ENCODE peak calls at places on chromosome 17, in eight cellular contexts. K is hepatocyte, P is fibroblast of mammary gland, A is choroid plexus epithelial cell, S is lung, W is gastrocnemius medialis, B is OCI-LY7, H is thyroid gland. X is an unnamed sample.

GRCh38 chr17:83201206-83202001 is 122.0 kb downstream of the METRNL start:
- DNase-seq in H (no peak), W (peak), S (no peak), P (no peak), K (no peak), A (no peak), B (no peak), X (no peak)

GRCh38 chr17:39144414-39144813 is 7.0 kb downstream of the PLXDC1 start:
- DNase-seq in W (peak), S (peak), B (no peak), A (peak), P (peak), H (peak), K (peak), X (no peak)

GRCh38 chr17:30357476-30357875 is 21.3 kb upstream of the CPD start:
- DNase-seq in H (no peak), S (no peak), W (no peak), A (no peak), B (no peak), K (no peak), P (no peak), X (no peak)

GRCh38 chr17:75691371-75692290 is 24.5 kb downstream of the SAP30BP start:
- DNase-seq in A (no peak), K (no peak), S (no peak), P (peak), H (no peak), W (no peak), B (no peak), X (no peak)

GRCh38 chr17:71057448-71057847 is 888.1 kb downstream of the KCNJ2 start:
- DNase-seq in K (no peak), W (no peak), B (no peak), A (no peak), S (no peak), H (no peak), P (peak), X (peak)

GRCh38 chr17:82241926-82242697 is 13.3 kb downstream of the SLC16A3 start:
- DNase-seq in P (peak), B (no peak), A (peak), K (no peak), S (no peak), W (peak), H (no peak), X (no peak)

GRCh38 chr17:57925361-57925990 is 29.7 kb downstream of the CUEDC1 start:
- DNase-seq in K (no peak), P (no peak), H (peak), B (no peak), A (no peak), S (no peak), W (no peak), X (no peak)

GRCh38 chr17:82092094-82092586 is 5.9 kb downstream of the FASN start:
- DNase-seq in A (no peak), W (no peak), H (no peak), S (no peak), B (no peak), K (no peak), P (no peak), X (no peak)

GRCh38 chr17:21462259-21462658 is 86.1 kb downstream of the KCNJ12 start:
- DNase-seq in S (no peak), P (no peak), H (no peak), K (no peak), W (no peak), A (peak), B (no peak), X (no peak)

GRCh38 chr17:19022128-19022527 is 17.6 kb upstream of the FAM83G start:
- DNase-seq in A (no peak), W (no peak), H (no peak), S (no peak), B (no peak), P (no peak), K (no peak), X (no peak)

GRCh38 chr17:5488752-5489151 is 2.4 kb downstream of the MIS12 start:
- DNase-seq in W (no peak), S (no peak), B (no peak), H (peak), A (no peak), P (no peak), K (no peak), X (no peak)

GRCh38 chr17:81382851-81383250 is 12.4 kb upstream of the BAHCC1 start:
- DNase-seq in W (no peak), P (no peak), H (no peak), S (no peak), B (no peak), K (no peak), A (no peak), X (no peak)

GRCh38 chr17:27379863-27380533 is 76.2 kb upstream of the KSR1 start:
- DNase-seq in B (no peak), P (no peak), K (peak), A (peak), H (peak), S (peak), W (peak), X (no peak)

GRCh38 chr17:66777689-66778225 is 57.2 kb upstream of the CACNG5 start:
- DNase-seq in H (peak), A (peak), S (peak), K (peak), W (no peak), P (no peak), B (no peak), X (no peak)

GRCh38 chr17:45436625-45437460 is 4.2 kb upstream of the ARHGAP27 start:
- DNase-seq in B (no peak), P (no peak), S (no peak), A (peak), K (no peak), W (no peak), H (no peak), X (no peak)

GRCh38 chr17:63881935-63882601 is at the start of gene GH2:
- DNase-seq in A (peak), H (peak), W (peak), P (peak), K (peak), B (peak), S (peak), X (no peak)

GRCh38 chr17:64455993-64456885 is 7.3 kb downstream of the MILR1 start:
- DNase-seq in B (peak), W (no peak), P (peak), A (no peak), H (no peak), K (no peak), S (no peak), X (no peak)

GRCh38 chr17:82973456-82974135 is 105.8 kb upstream of the METRNL start:
- DNase-seq in B (no peak), W (no peak), K (no peak), A (no peak), H (no peak), P (no peak), S (no peak), X (no peak)

GRCh38 chr17:51200295-51200694 is 34.1 kb downstream of the NME2 start:
- DNase-seq in A (no peak), W (no peak), K (no peak), S (no peak), B (no peak), P (no peak), H (no peak), X (no peak)

GRCh38 chr17:32484041-32484461 is 2.7 kb upstream of the CDK5R1 start:
- DNase-seq in W (no peak), K (no peak), P (no peak), A (no peak), S (no peak), B (no peak), H (no peak), X (no peak)

GRCh38 chr17:64205804-64206203 is 57.3 kb downstream of the TEX2 start:
- DNase-seq in W (no peak), S (no peak), K (no peak), A (no peak), B (no peak), H (no peak), P (no peak), X (no peak)

DNA sequence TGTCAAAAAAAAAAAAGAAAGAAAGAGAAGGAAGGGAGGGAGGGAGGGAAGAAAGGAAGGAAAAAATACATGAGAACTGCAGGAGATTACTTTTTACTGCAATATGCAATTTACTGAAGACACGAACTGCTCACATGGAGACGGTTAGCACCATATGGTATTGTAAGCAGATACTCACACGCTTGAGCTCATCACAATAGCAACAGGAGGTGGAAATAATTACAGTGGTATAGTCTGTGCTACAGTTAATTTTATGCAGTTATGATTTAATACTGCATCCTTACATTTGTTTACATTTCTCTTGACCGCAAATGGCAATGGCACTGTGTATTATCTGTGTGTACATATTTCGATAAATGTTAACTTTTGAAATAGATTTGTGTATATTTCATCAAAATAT is 21.4 kb upstream of the SLC46A1 start:
- DNase-seq in K (no peak), W (no peak), S (no peak), H (no peak), A (no peak), B (no peak), P (no peak), X (no peak)
- H3K4me3 ChIP-seq in K (no peak), W (no peak), S (no peak), H (no peak), A (no peak), B (no peak), P (no peak), X (no peak)

GRCh38 chr17:72467841-72468653 is 347.2 kb downstream of the SOX9 start:
- DNase-seq in H (peak), A (peak), S (no peak), W (no peak), P (peak), K (peak), B (no peak), X (peak)
- TF ChIP-seq CTCF in H (no peak), A (no peak), S (no peak), W (no peak), P (no peak), K (no peak), B (no peak), X (no peak)

GRCh38 chr17:14270508-14270907 is 30.4 kb upstream of the HS3ST3B1 start:
- DNase-seq in W (no peak), P (no peak), B (no peak), H (no peak), K (no peak), A (no peak), S (no peak), X (no peak)
- H3K4me3 ChIP-seq in W (no peak), P (no peak), B (no peak), H (no peak), K (no peak), A (no peak), S (no peak), X (no peak)

DNA sequence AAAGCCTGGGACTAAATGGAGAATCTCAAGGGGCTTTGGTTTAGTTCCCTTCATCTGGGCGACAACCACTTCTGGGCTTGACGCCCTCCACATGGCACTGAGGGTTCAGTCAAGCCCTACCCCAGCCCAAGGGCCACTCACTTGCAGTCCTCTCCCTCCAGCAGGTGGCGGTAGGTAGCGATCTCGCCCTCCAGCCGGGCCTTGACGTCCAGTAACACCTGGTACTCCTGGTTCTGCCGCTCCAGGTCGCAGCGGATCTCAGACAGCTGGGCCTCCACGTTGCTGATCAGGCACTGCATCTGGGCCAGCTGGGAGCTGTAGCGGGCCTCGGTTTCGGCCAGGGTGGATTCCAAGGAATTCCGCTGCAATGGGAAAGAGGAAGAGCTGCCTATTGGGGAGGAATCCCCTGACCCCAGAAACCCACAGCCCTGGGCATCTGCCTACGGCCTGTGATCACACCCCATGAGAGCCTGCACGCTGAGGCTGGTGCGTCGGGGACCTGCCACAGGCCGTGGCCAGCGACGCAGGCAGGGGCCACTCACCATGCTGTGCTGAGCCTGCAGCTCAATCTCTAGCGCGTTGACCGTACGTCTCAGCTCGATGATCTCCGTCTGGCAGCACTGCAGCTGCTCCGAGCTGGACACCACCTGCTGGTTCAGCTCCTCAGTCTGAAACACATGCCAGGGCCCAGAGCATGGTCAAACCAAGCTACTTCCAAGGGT is 2.7 kb downstream of the KRT36 start:
- DNase-seq in S (peak), H (no peak), B (peak), P (no peak), A (no peak), K (no peak), W (no peak), X (no peak)
- TF ChIP-seq CTCF in S (no peak), H (no peak), B (peak), P (peak), A (peak), K (peak), W (no peak), X (peak)

GRCh38 chr17:74531231-74531761 is at the start of gene CD300LB:
- DNase-seq in A (no peak), K (no peak), W (no peak), P (no peak), S (no peak), B (no peak), H (no peak), X (no peak)

GRCh38 chr17:74529243-74529642 is 2.0 kb downstream of the CD300LB start:
- DNase-seq in H (no peak), A (no peak), P (no peak), W (no peak), B (no peak), S (no peak), K (no peak), X (no peak)

GRCh38 chr17:74528491-74529199 is 2.6 kb downstream of the CD300LB start:
- DNase-seq in A (no peak), B (peak), K (no peak), W (peak), P (peak), H (no peak), S (peak), X (no peak)

GRCh38 chr17:74532115-74532514 is 840 bp upstream of the CD300LB start:
- DNase-seq in A (no peak), P (no peak), B (peak), W (peak), H (no peak), K (no peak), S (peak), X (no peak)

GRCh38 chr17:74530751-74531150 is 524 bp downstream of the CD300LB start:
- DNase-seq in P (no peak), S (no peak), W (no peak), A (no peak), B (no peak), K (no peak), H (no peak), X (no peak)
- H3K4me3 ChIP-seq in P (no peak), S (no peak), W (no peak), A (no peak), B (no peak), K (no peak), H (no peak), X (no peak)

DNA sequence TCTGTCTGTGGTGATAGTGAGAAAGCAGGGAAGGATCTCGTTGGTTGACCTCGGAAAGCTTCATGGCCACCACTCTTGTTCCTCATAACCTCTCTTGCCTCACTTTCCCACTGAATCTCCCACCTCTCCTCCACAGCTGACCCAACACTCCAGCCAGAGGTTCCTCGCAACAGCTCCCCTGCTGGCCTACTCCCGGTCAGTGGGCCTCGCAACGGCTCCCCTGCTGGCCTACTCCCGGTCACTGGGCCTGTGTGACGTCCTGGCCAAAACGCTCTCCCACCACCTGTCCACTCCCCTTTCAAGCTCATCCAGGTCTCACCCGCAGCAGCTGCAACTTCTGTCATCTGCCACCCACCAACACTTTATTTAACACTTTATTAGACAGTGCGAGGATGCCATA is 149.1 kb downstream of the VPS53 start:
- DNase-seq in A (peak), P (no peak), W (no peak), B (no peak), K (no peak), H (no peak), S (no peak), X (no peak)
- TF ChIP-seq CTCF in A (peak), P (peak), W (no peak), B (no peak), K (no peak), H (no peak), S (no peak), X (peak)

GRCh38 chr17:6936370-6937028 is 59.4 kb upstream of the ALOX12 start:
- DNase-seq in S (peak), B (no peak), W (peak), K (no peak), P (peak), H (no peak), A (no peak), X (no peak)
- H3K4me3 ChIP-seq in S (no peak), B (no peak), W (peak), K (no peak), P (peak), H (no peak), A (peak), X (peak)

DNA sequence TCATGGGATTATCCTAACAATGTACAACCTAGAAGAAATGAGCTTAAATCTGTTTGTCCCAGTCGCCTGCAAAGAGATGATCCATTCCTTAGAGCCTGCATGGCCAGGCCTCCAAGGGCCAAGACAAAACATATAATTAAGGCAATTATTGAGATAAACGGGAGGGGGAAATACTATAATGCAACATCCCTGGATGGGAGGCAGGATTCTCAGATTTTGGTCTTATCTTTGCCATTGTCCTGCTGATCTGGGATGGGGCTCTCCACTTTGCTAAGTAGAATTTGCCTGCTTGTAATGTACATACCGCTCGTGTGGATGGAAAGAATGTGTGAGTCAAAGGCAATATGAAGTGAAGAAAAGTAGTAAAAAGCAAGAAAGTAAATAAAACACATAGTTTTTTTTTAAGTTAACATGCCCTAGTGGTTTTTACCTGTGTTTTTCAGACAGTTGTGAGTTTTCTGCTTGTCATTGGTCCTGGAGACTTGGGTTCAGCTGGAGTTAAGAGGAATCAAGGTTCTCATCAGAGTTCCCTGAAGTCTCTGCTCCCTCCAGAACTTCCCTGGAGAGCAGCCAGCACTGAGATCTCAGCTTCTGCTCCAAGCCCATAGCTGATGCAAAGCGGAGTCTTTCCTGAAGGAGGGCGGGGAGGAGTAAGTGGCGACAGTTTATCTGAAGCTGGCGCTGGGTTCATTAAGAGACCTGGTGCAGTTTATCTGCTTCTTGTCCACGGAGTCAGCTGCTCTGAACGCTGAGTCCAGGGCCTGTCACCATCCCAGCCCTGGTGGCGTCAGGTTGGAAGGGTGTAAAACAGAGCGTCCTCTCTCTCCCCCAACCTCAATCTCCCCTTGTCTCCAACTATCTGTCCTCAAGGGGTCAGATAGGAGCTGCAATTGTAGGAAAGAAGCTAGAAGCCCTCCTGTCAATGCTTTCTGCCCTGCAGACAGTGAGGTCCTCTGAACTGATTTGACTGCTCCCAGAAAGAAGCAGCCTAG is 30.1 kb downstream of the HOXB1 start:
- DNase-seq in W (no peak), A (no peak), S (no peak), H (no peak), K (peak), P (no peak), B (no peak), X (no peak)
- TF ChIP-seq CTCF in W (no peak), A (no peak), S (no peak), H (no peak), K (no peak), P (no peak), B (no peak), X (no peak)

DNA sequence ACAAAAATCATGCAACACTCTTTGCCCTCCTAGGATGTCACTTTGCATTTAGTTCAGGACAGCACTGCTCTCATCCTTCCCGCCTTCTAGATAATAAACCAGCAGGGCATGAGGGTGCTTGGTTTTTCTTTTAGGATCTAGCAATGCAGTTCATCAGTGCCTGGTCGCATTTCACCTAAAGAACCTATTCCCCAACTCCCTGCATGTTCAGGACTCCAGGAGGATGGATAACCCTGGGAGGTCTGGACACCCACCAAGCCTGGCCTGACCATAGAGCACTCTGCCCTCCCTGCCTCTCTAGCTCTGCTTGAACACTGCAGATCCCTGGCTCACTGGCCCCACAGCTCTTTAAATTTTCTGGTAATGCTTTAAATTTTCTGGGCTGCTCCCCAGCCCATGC is 2.6 kb downstream of the SLFN12 start:
- DNase-seq in S (no peak), H (no peak), W (no peak), B (no peak), A (no peak), K (no peak), P (no peak), X (no peak)
- H3K4me3 ChIP-seq in S (no peak), H (no peak), W (no peak), B (no peak), A (no peak), K (no peak), P (no peak), X (no peak)